ENCODE peak calls at places on chromosome 6, in four cellular contexts. One of them, this sample, is unnamed.

GRCh38 chr6:6560909-6561308 is 27.6 kb upstream of the LY86 start:
- DNase-seq in left ventricle myocardium inferior: no peak
- DNase-seq in testis: no peak
- DNase-seq in heart right ventricle: no peak
- DNase-seq in this sample: no peak

GRCh38 chr6:14724546-14724945 is 521.3 kb upstream of the JARID2 start:
- DNase-seq in left ventricle myocardium inferior: no peak
- DNase-seq in testis: no peak
- DNase-seq in heart right ventricle: no peak
- DNase-seq in this sample: no peak

GRCh38 chr6:1129141-1129540 is 182.8 kb upstream of the FOXQ1 start:
- DNase-seq in left ventricle myocardium inferior: no peak
- DNase-seq in testis: no peak
- DNase-seq in heart right ventricle: no peak
- DNase-seq in this sample: no peak

GRCh38 chr6:85408039-85408438 is 41.8 kb upstream of the NT5E start:
- DNase-seq in left ventricle myocardium inferior: no peak
- DNase-seq in testis: no peak
- DNase-seq in heart right ventricle: no peak
- DNase-seq in this sample: peak; percentile 17

GRCh38 chr6:165552248-165552736 is 110.7 kb downstream of the PDE10A start:
- DNase-seq in left ventricle myocardium inferior: no peak
- DNase-seq in testis: no peak
- DNase-seq in heart right ventricle: no peak
- DNase-seq in this sample: no peak

GRCh38 chr6:163427498-163428254 is 13.2 kb downstream of the QKI start:
- DNase-seq in left ventricle myocardium inferior: no peak
- DNase-seq in testis: no peak
- DNase-seq in heart right ventricle: no peak
- DNase-seq in this sample: no peak

GRCh38 chr6:152233547-152234320 is 403.4 kb downstream of the SYNE1 start:
- DNase-seq in left ventricle myocardium inferior: no peak
- DNase-seq in testis: no peak
- DNase-seq in heart right ventricle: no peak
- DNase-seq in this sample: no peak

GRCh38 chr6:143555071-143555492 is 43.6 kb upstream of the FUCA2 start:
- DNase-seq in left ventricle myocardium inferior: no peak
- DNase-seq in testis: no peak
- DNase-seq in heart right ventricle: no peak
- DNase-seq in this sample: no peak

GRCh38 chr6:125839471-125839870 is 48.7 kb downstream of the NCOA7 start:
- DNase-seq in left ventricle myocardium inferior: no peak
- DNase-seq in testis: no peak
- DNase-seq in heart right ventricle: no peak
- DNase-seq in this sample: no peak

GRCh38 chr6:129651291-129651691 is 58.7 kb downstream of the ARHGAP18 start:
- DNase-seq in left ventricle myocardium inferior: no peak
- DNase-seq in testis: no peak
- DNase-seq in heart right ventricle: no peak
- DNase-seq in this sample: no peak

GRCh38 chr6:148624025-148624424 is 122.8 kb upstream of the UST start:
- DNase-seq in left ventricle myocardium inferior: no peak
- DNase-seq in testis: peak; percentile 35
- DNase-seq in heart right ventricle: no peak
- DNase-seq in this sample: no peak

GRCh38 chr6:43572015-43572414 is 3.8 kb downstream of the XPO5 start:
- DNase-seq in left ventricle myocardium inferior: no peak
- DNase-seq in testis: no peak
- DNase-seq in heart right ventricle: no peak
- DNase-seq in this sample: no peak

GRCh38 chr6:149960488-149960887 is 3.3 kb upstream of the ULBP1 start:
- DNase-seq in left ventricle myocardium inferior: no peak
- DNase-seq in testis: no peak
- DNase-seq in heart right ventricle: no peak
- DNase-seq in this sample: no peak

GRCh38 chr6:132719736-132720448 is 6.0 kb upstream of the VNN1 start:
- DNase-seq in left ventricle myocardium inferior: no peak
- DNase-seq in testis: no peak
- DNase-seq in heart right ventricle: no peak
- DNase-seq in this sample: no peak

GRCh38 chr6:109008537-109008950 is 86.1 kb downstream of the SESN1 start:
- DNase-seq in left ventricle myocardium inferior: no peak
- DNase-seq in testis: no peak
- DNase-seq in heart right ventricle: no peak
- DNase-seq in this sample: no peak

GRCh38 chr6:26284537-26285142 is 80.4 kb upstream of the BTN3A2 start:
- DNase-seq in left ventricle myocardium inferior: peak; percentile 41
- DNase-seq in testis: peak; percentile 75
- DNase-seq in heart right ventricle: peak; percentile 49
- DNase-seq in this sample: no peak

GRCh38 chr6:12022903-12023522 is 10.9 kb downstream of the HIVEP1 start:
- DNase-seq in left ventricle myocardium inferior: no peak
- DNase-seq in testis: no peak
- DNase-seq in heart right ventricle: no peak
- DNase-seq in this sample: no peak

GRCh38 chr6:148867851-148868250 is 121.0 kb downstream of the UST start:
- DNase-seq in left ventricle myocardium inferior: no peak
- DNase-seq in testis: no peak
- DNase-seq in heart right ventricle: no peak
- DNase-seq in this sample: no peak

GRCh38 chr6:153024401-153025017 is 22.0 kb upstream of the MTRF1L start:
- DNase-seq in left ventricle myocardium inferior: no peak
- DNase-seq in testis: peak; percentile 46
- DNase-seq in heart right ventricle: no peak
- DNase-seq in this sample: peak; percentile 48

GRCh38 chr6:124780621-124781020 is 181.6 kb upstream of the RNF217 start:
- DNase-seq in left ventricle myocardium inferior: no peak
- DNase-seq in testis: no peak
- DNase-seq in heart right ventricle: no peak
- DNase-seq in this sample: no peak

DNA sequence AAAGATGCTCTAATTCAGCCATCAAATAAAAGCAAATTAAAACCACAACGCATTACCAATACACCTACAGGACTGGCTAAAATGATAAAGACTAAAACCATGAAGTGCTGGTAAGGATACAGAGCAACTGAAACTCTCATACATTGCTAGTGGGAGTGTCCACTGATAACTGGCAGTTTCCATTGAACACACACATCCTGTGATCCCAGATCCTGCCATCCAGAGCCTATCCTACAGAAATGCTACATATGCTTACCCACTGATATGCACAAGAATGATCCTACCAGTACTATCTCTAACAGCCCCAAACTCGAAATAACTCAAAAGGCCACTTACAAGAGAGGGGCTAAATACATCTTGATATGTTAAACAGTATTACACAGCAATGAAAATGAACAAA is 81.0 kb downstream of the FYN start:
- DNase-seq in left ventricle myocardium inferior: no peak
- DNase-seq in testis: no peak
- DNase-seq in heart right ventricle: no peak
- DNase-seq in this sample: no peak
- H3K4me3 ChIP-seq in left ventricle myocardium inferior: no peak overlapping the region
- H3K4me3 ChIP-seq in testis: no peak overlapping the region
- H3K4me3 ChIP-seq in heart right ventricle: no peak overlapping the region
- H3K4me3 ChIP-seq in this sample: no peak overlapping the region

GRCh38 chr6:52513896-52514295 is 63.0 kb downstream of the TRAM2 start:
- DNase-seq in left ventricle myocardium inferior: no peak
- DNase-seq in testis: no peak
- DNase-seq in heart right ventricle: no peak
- DNase-seq in this sample: no peak

GRCh38 chr6:52512199-52512598 is 64.7 kb downstream of the TRAM2 start:
- DNase-seq in left ventricle myocardium inferior: peak; percentile 40
- DNase-seq in testis: peak; percentile 74
- DNase-seq in heart right ventricle: peak; percentile 37
- DNase-seq in this sample: no peak

GRCh38 chr6:52514514-52514913 is 62.3 kb downstream of the TRAM2 start:
- DNase-seq in left ventricle myocardium inferior: peak; percentile 38
- DNase-seq in testis: no peak
- DNase-seq in heart right ventricle: peak; percentile 50
- DNase-seq in this sample: no peak

GRCh38 chr6:52511572-52512151 is 65.2 kb downstream of the TRAM2 start:
- DNase-seq in left ventricle myocardium inferior: no peak
- DNase-seq in testis: no peak
- DNase-seq in heart right ventricle: no peak
- DNase-seq in this sample: no peak

DNA sequence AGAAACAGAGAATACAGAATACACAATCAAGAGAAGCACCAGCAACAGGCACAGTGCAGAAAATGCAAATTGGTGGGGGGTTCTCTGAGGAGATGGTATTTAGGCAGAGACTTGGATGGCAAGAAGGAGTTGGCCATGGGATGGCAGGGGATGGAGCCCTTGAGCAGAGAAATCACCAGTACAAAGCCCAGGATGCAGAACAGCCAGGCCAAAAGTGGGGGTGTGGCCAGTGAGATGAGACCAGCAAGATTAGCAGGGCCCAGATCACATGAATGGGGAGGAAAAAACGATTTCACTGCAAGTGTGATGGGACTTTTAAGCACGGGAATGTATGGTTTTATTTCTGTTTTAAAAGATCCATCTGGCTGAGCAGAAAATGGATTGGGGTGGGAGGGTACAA is 63.4 kb downstream of the TRAM2 start:
- DNase-seq in left ventricle myocardium inferior: no peak
- DNase-seq in testis: no peak
- DNase-seq in heart right ventricle: no peak
- DNase-seq in this sample: no peak
- H3K36me3 ChIP-seq in left ventricle myocardium inferior: peaks cover 25% of the 10 kb centered on the region
- H3K36me3 ChIP-seq in testis: no peaks in the 10 kb centered on the region
- H3K36me3 ChIP-seq in heart right ventricle: no peaks in the 10 kb centered on the region
- H3K36me3 ChIP-seq in this sample: peaks cover 5% of the 10 kb centered on the region

GRCh38 chr6:154511735-154512097 is 1.2 kb upstream of the CNKSR3 start:
- DNase-seq in left ventricle myocardium inferior: no peak
- DNase-seq in testis: no peak
- DNase-seq in heart right ventricle: no peak
- DNase-seq in this sample: no peak

GRCh38 chr6:154513601-154514320 is 3.3 kb upstream of the CNKSR3 start:
- DNase-seq in left ventricle myocardium inferior: no peak
- DNase-seq in testis: no peak
- DNase-seq in heart right ventricle: no peak
- DNase-seq in this sample: no peak

GRCh38 chr6:154510144-154510905 is at the start of gene CNKSR3:
- DNase-seq in left ventricle myocardium inferior: peak; percentile 84
- DNase-seq in testis: peak; percentile 94
- DNase-seq in heart right ventricle: peak; percentile 84
- DNase-seq in this sample: peak; percentile 95

GRCh38 chr6:154514481-154514880 is 4.0 kb upstream of the CNKSR3 start:
- DNase-seq in left ventricle myocardium inferior: no peak
- DNase-seq in testis: no peak
- DNase-seq in heart right ventricle: no peak
- DNase-seq in this sample: no peak

GRCh38 chr6:154512214-154512613 is 1.7 kb upstream of the CNKSR3 start:
- DNase-seq in left ventricle myocardium inferior: no peak
- DNase-seq in testis: no peak
- DNase-seq in heart right ventricle: no peak
- DNase-seq in this sample: no peak
- H3K27me3 ChIP-seq in left ventricle myocardium inferior: no peaks in the 10 kb centered on the region
- H3K27me3 ChIP-seq in testis: no peaks in the 10 kb centered on the region
- H3K27me3 ChIP-seq in heart right ventricle: no peaks in the 10 kb centered on the region
- H3K27me3 ChIP-seq in this sample: peaks cover 24% of the 10 kb centered on the region

DNA sequence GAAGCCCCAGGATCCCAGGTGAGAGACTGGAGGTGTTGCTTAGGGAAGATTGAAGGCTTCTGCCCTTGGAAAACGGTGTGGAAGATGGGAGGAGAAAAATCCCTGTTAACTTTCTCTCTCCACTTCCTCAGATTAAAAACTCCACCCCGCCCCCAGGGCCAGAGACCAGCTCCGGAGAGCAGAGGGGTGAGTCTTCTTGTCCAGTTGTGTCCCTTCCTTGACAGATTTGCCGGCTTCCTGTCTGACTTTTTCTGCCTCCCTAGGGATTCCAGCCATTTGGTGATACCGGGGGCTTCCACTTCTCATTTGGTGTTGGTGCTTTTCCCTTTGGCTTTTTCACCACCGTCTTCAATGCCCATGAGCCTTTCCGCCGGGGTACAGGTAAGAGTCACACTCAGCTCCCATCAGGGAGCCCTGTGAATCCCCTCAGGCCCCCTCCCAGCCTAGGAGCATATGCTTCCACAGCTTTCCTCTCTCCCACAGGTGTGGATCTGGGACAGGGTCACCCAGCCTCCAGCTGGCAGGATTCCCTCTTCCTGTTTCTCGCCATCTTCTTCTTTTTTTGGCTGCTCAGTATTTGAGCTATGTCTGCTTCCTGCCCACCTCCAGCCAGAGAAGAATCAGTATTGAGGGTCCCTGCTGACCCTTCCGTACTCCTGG is 1.7 kb downstream of the RNF5 start:
- DNase-seq in left ventricle myocardium inferior: no peak
- DNase-seq in testis: no peak
- DNase-seq in heart right ventricle: no peak
- DNase-seq in this sample: no peak
- H3K4me3 ChIP-seq in left ventricle myocardium inferior: peak overlapping the region; percentile 93
- H3K4me3 ChIP-seq in testis: no peak overlapping the region
- H3K4me3 ChIP-seq in heart right ventricle: peak overlapping the region; percentile 70
- H3K4me3 ChIP-seq in this sample: no peak overlapping the region

GRCh38 chr6:74570044-74570443 is 635.8 kb downstream of the COL12A1 start:
- DNase-seq in left ventricle myocardium inferior: no peak
- DNase-seq in testis: no peak
- DNase-seq in heart right ventricle: no peak
- DNase-seq in this sample: no peak

GRCh38 chr6:74574794-74575193 is 631.1 kb downstream of the COL12A1 start:
- DNase-seq in left ventricle myocardium inferior: no peak
- DNase-seq in testis: no peak
- DNase-seq in heart right ventricle: no peak
- DNase-seq in this sample: no peak

GRCh38 chr6:74567891-74568290 is 638.0 kb downstream of the COL12A1 start:
- DNase-seq in left ventricle myocardium inferior: no peak
- DNase-seq in testis: no peak
- DNase-seq in heart right ventricle: no peak
- DNase-seq in this sample: no peak

GRCh38 chr6:74573613-74574012 is 632.2 kb downstream of the COL12A1 start:
- DNase-seq in left ventricle myocardium inferior: no peak
- DNase-seq in testis: peak; percentile 20
- DNase-seq in heart right ventricle: no peak
- DNase-seq in this sample: no peak

GRCh38 chr6:74568851-74569250 is 637.0 kb downstream of the COL12A1 start:
- DNase-seq in left ventricle myocardium inferior: no peak
- DNase-seq in testis: no peak
- DNase-seq in heart right ventricle: no peak
- DNase-seq in this sample: no peak
- H3K36me3 ChIP-seq in left ventricle myocardium inferior: no peaks in the 10 kb centered on the region
- H3K36me3 ChIP-seq in testis: no peaks in the 10 kb centered on the region
- H3K36me3 ChIP-seq in heart right ventricle: no peaks in the 10 kb centered on the region
- H3K36me3 ChIP-seq in this sample: no peaks in the 10 kb centered on the region